ENCODE peak calls at places on chromosomes 6 and 20, in six cellular contexts. One of them, this sample, is unnamed.

GRCh38 chr6:155301867-155302266 is 12.4 kb downstream of the TFB1M start:
- DNase-seq in mesenchymal stem cell: peak
- DNase-seq in H1: no peak
- DNase-seq in neuronal stem cell: no peak
- DNase-seq in IMR-90: peak
- DNase-seq in H9: no peak
- DNase-seq in this sample: no peak

GRCh38 chr6:120137492-120137891 is 787.9 kb upstream of the MAN1A1 start:
- DNase-seq in IMR-90: no peak
- DNase-seq in mesenchymal stem cell: no peak
- DNase-seq in H9: no peak
- DNase-seq in H1: no peak
- DNase-seq in neuronal stem cell: no peak
- DNase-seq in this sample: no peak

GRCh38 chr6:150929403-150929802 is 63.9 kb downstream of the MTHFD1L start:
- DNase-seq in IMR-90: peak
- DNase-seq in neuronal stem cell: no peak
- DNase-seq in H1: no peak
- DNase-seq in mesenchymal stem cell: no peak
- DNase-seq in H9: no peak
- DNase-seq in this sample: no peak

GRCh38 chr6:87174078-87174579 is 18.8 kb downstream of the ZNF292 start:
- DNase-seq in H9: no peak
- DNase-seq in neuronal stem cell: no peak
- DNase-seq in H1: no peak
- DNase-seq in mesenchymal stem cell: no peak
- DNase-seq in IMR-90: no peak
- DNase-seq in this sample: no peak

GRCh38 chr20:37384683-37385174 is 38.8 kb downstream of the SRC start:
- DNase-seq in H9: peak
- DNase-seq in mesenchymal stem cell: peak
- DNase-seq in neuronal stem cell: peak
- DNase-seq in IMR-90: peak
- DNase-seq in H1: peak
- DNase-seq in this sample: peak

GRCh38 chr20:32386091-32386490 is 28.0 kb downstream of the ASXL1 start:
- DNase-seq in neuronal stem cell: no peak
- DNase-seq in IMR-90: no peak
- DNase-seq in mesenchymal stem cell: peak
- DNase-seq in H9: no peak
- DNase-seq in H1: no peak
- DNase-seq in this sample: no peak

GRCh38 chr20:17898548-17898994 is 70.0 kb downstream of the SNX5 start:
- DNase-seq in H1: peak
- DNase-seq in IMR-90: peak
- DNase-seq in mesenchymal stem cell: peak
- DNase-seq in neuronal stem cell: peak
- DNase-seq in H9: peak
- DNase-seq in this sample: peak

GRCh38 chr6:40545954-40546353 is 41.2 kb downstream of the LRFN2 start:
- DNase-seq in mesenchymal stem cell: no peak
- DNase-seq in H9: peak
- DNase-seq in H1: peak
- DNase-seq in neuronal stem cell: peak
- DNase-seq in IMR-90: no peak
- DNase-seq in this sample: no peak

GRCh38 chr6:44569931-44570385 is 182.5 kb downstream of the CDC5L start:
- DNase-seq in IMR-90: peak
- DNase-seq in H9: peak
- DNase-seq in mesenchymal stem cell: no peak
- DNase-seq in neuronal stem cell: no peak
- DNase-seq in H1: no peak
- DNase-seq in this sample: no peak

GRCh38 chr6:154414021-154414813 is 57.6 kb upstream of the IPCEF1 start:
- DNase-seq in neuronal stem cell: no peak
- DNase-seq in IMR-90: peak
- DNase-seq in H9: no peak
- DNase-seq in H1: no peak
- DNase-seq in mesenchymal stem cell: peak
- DNase-seq in this sample: peak

GRCh38 chr6:138833819-138834539 is 38.1 kb downstream of the ECT2L start:
- DNase-seq in H1: no peak
- DNase-seq in neuronal stem cell: no peak
- DNase-seq in mesenchymal stem cell: no peak
- DNase-seq in IMR-90: no peak
- DNase-seq in H9: no peak
- DNase-seq in this sample: no peak

GRCh38 chr6:170027111-170028043 is 263.5 kb downstream of the DLL1 start:
- DNase-seq in H1: no peak
- DNase-seq in mesenchymal stem cell: peak
- DNase-seq in IMR-90: peak
- DNase-seq in neuronal stem cell: no peak
- DNase-seq in H9: no peak
- DNase-seq in this sample: no peak

DNA sequence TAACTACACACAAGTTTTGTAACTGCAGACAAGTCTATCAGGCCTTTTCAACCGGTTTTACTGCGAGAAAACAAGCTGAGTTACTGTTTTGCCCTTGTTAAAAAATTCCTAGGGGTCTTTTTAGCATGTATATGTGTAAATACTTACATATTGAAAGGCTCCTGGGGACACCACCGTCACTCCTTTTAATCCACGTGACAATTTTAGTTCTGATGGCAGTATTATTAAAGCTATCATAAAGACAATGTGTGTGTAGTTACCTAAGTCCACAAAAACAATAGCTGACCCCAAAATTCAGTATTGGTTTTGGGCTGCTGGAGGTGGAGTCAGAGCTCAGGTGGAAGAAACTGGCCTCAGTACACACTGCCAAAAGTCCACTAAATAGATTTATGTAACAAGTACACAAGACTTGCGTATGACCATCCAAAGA is 41.3 kb upstream of the HFE start:
- DNase-seq in neuronal stem cell: no peak
- DNase-seq in H1: no peak
- DNase-seq in H9: no peak
- DNase-seq in mesenchymal stem cell: no peak
- DNase-seq in IMR-90: no peak
- DNase-seq in this sample: no peak
- H2AFZ ChIP-seq in neuronal stem cell: no peak
- H2AFZ ChIP-seq in H1: no peak
- H2AFZ ChIP-seq in H9: no peak
- H2AFZ ChIP-seq in mesenchymal stem cell: no peak
- H2AFZ ChIP-seq in IMR-90: no peak
- H2AFZ ChIP-seq in this sample: no peak

DNA sequence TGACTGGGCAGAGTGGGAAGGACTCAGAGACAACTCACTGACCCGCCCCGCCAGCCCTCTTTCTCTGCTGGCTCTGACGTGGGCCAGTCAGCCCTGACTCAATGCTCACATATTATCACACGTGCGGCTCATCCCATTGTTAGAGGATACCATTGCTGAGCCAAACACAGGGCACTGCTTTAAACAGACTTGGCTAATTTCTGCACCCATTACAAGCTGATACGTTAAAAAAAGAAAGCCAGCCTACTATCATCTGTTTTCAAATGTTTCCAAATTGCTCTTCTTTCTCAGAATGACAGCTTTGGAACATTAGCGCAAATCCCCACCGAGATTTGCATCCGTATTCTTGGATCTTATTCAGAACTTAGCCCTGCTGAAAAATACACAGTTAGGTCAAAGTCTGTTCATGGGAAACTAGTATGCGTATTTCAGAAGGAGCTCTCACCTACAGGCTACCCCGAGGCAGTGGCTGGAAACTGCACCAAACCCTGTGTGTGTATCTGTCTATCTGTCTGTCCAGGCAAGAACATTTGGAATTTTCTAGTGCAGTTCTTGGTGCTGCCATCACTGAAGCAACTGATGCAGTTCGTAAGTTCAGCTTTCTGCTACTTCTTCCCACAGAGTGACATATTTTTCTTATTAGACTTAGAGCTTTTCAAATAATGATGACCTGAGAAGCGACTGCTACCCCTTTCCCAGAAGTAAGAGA is 32.8 kb downstream of the RAMACL start:
- DNase-seq in mesenchymal stem cell: peak
- DNase-seq in H1: no peak
- DNase-seq in H9: no peak
- DNase-seq in neuronal stem cell: no peak
- DNase-seq in IMR-90: peak
- DNase-seq in this sample: no peak
- H3K9ac ChIP-seq in mesenchymal stem cell: peak
- H3K9ac ChIP-seq in H1: no peak
- H3K9ac ChIP-seq in H9: no peak
- H3K9ac ChIP-seq in neuronal stem cell: no peak
- H3K9ac ChIP-seq in IMR-90: no peak
- H3K9ac ChIP-seq in this sample: no peak

GRCh38 chr20:39039261-39039660 is 77.1 kb downstream of the DHX35 start:
- DNase-seq in IMR-90: no peak
- DNase-seq in H9: no peak
- DNase-seq in neuronal stem cell: no peak
- DNase-seq in H1: no peak
- DNase-seq in mesenchymal stem cell: no peak
- DNase-seq in this sample: peak
- H4K91ac ChIP-seq in IMR-90: peak
- H4K91ac ChIP-seq in H9: no peak
- H4K91ac ChIP-seq in neuronal stem cell: no peak
- H4K91ac ChIP-seq in H1: no peak
- H4K91ac ChIP-seq in mesenchymal stem cell: no peak
- H4K91ac ChIP-seq in this sample: no peak

GRCh38 chr6:106334646-106335448 is 9.3 kb upstream of the ATG5 start:
- DNase-seq in H1: peak
- DNase-seq in IMR-90: peak
- DNase-seq in H9: peak
- DNase-seq in neuronal stem cell: peak
- DNase-seq in mesenchymal stem cell: peak
- DNase-seq in this sample: peak
- H2AFZ ChIP-seq in H1: no peak
- H2AFZ ChIP-seq in IMR-90: no peak
- H2AFZ ChIP-seq in H9: no peak
- H2AFZ ChIP-seq in neuronal stem cell: no peak
- H2AFZ ChIP-seq in mesenchymal stem cell: no peak
- H2AFZ ChIP-seq in this sample: no peak

DNA sequence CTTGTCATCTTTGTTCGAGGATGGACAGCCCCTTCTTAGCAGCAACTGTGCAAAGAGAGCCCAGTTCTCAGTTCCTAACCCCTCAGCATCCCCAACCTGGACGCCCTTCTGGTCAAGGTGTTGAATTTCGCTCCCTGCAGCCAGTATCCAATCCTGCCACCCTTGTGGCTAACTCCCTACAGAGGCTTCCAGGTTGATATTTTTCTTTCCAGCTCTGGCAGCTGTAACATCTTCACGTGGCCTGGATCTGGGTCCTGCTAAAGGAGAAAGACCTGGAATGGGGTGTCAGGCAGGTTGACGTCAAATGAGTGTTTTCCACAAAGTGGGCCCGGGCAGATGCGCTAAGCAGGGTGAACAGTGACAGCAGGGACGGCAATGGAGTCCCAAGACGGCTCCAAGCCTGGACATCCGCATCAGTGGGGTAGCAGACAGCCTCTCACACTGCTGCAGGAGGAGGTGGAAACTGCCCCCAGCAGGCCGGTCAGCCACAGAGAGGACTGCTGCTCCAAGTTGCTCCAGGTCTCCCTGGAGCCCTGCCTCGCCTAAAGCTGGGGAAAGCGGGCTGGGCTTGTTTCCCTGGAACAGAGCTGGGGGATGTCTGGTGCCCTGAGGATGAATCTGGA is 1.0 kb upstream of the YTHDF1 start:
- DNase-seq in H9: no peak
- DNase-seq in IMR-90: no peak
- DNase-seq in neuronal stem cell: no peak
- DNase-seq in H1: no peak
- DNase-seq in mesenchymal stem cell: no peak
- DNase-seq in this sample: no peak
- H3K9ac ChIP-seq in H9: no peak
- H3K9ac ChIP-seq in IMR-90: peak
- H3K9ac ChIP-seq in neuronal stem cell: peak
- H3K9ac ChIP-seq in H1: peak
- H3K9ac ChIP-seq in mesenchymal stem cell: peak
- H3K9ac ChIP-seq in this sample: peak

GRCh38 chr6:15999201-15999600 is 129.7 kb upstream of the MYLIP start:
- DNase-seq in IMR-90: no peak
- DNase-seq in H1: no peak
- DNase-seq in mesenchymal stem cell: no peak
- DNase-seq in H9: no peak
- DNase-seq in neuronal stem cell: no peak
- DNase-seq in this sample: no peak

GRCh38 chr6:15993716-15994228 is 135.1 kb upstream of the MYLIP start:
- DNase-seq in neuronal stem cell: no peak
- DNase-seq in mesenchymal stem cell: no peak
- DNase-seq in IMR-90: no peak
- DNase-seq in H1: no peak
- DNase-seq in H9: no peak
- DNase-seq in this sample: peak

GRCh38 chr6:15994814-15995459 is 133.9 kb upstream of the MYLIP start:
- DNase-seq in IMR-90: no peak
- DNase-seq in H1: no peak
- DNase-seq in H9: no peak
- DNase-seq in neuronal stem cell: no peak
- DNase-seq in mesenchymal stem cell: peak
- DNase-seq in this sample: peak

GRCh38 chr6:15997751-15998388 is 131.0 kb upstream of the MYLIP start:
- DNase-seq in H9: no peak
- DNase-seq in IMR-90: no peak
- DNase-seq in neuronal stem cell: no peak
- DNase-seq in mesenchymal stem cell: no peak
- DNase-seq in H1: no peak
- DNase-seq in this sample: no peak

GRCh38 chr6:15996030-15996429 is 132.9 kb upstream of the MYLIP start:
- DNase-seq in mesenchymal stem cell: peak
- DNase-seq in H1: no peak
- DNase-seq in IMR-90: no peak
- DNase-seq in neuronal stem cell: no peak
- DNase-seq in H9: no peak
- DNase-seq in this sample: no peak
- H4K91ac ChIP-seq in mesenchymal stem cell: no peak
- H4K91ac ChIP-seq in H1: no peak
- H4K91ac ChIP-seq in IMR-90: no peak
- H4K91ac ChIP-seq in neuronal stem cell: no peak
- H4K91ac ChIP-seq in H9: no peak
- H4K91ac ChIP-seq in this sample: no peak

DNA sequence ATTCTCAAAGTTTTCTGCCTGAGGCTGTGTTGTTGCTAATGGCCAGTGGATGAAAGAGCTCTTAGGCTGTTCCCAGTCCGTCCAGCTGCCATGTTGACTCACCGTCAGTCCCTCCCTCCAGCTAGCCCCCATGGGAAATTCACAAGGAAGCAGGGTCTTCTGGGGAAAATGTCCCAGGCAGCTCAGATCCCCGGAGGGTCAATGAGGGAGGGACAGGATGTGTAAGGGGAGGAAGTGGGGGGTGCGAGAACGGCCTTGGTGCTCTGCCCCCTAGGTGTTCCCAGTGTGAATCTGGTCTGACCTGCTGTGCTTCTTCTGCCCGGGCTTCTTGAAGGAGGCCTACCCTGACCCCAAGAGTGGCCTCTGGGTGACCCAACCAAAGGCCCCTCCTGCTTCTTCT is 65.9 kb downstream of the CEBPB start:
- DNase-seq in IMR-90: peak
- DNase-seq in H1: no peak
- DNase-seq in H9: peak
- DNase-seq in neuronal stem cell: no peak
- DNase-seq in mesenchymal stem cell: peak
- DNase-seq in this sample: peak
- H2AFZ ChIP-seq in IMR-90: no peak
- H2AFZ ChIP-seq in H1: no peak
- H2AFZ ChIP-seq in H9: no peak
- H2AFZ ChIP-seq in neuronal stem cell: peak
- H2AFZ ChIP-seq in mesenchymal stem cell: peak
- H2AFZ ChIP-seq in this sample: no peak

GRCh38 chr6:35451354-35452185 is 568 bp upstream of the FANCE start:
- DNase-seq in H9: no peak
- DNase-seq in neuronal stem cell: no peak
- DNase-seq in mesenchymal stem cell: no peak
- DNase-seq in H1: no peak
- DNase-seq in IMR-90: no peak
- DNase-seq in this sample: no peak
- H3K9ac ChIP-seq in H9: no peak
- H3K9ac ChIP-seq in neuronal stem cell: no peak
- H3K9ac ChIP-seq in mesenchymal stem cell: peak
- H3K9ac ChIP-seq in H1: no peak
- H3K9ac ChIP-seq in IMR-90: no peak
- H3K9ac ChIP-seq in this sample: no peak